ENCODE peak calls at places on chromosomes 5 and 9, in six cellular contexts. P is GM12878, G is neural progenitor cell, V is mucosa of descending colon, L is AG10803, A is WERI-Rb-1. S is an unnamed sample.

GRCh38 chr9:8802242-8802641 is 1002.7 kb upstream of the DMAC1 start:
- DNase-seq in P (no peak), G (no peak), V (no peak), L (no peak), A (no peak), S (no peak)

GRCh38 chr5:35058395-35058794 is 10.6 kb upstream of the AGXT2 start:
- DNase-seq in P (peak), G (peak), V (no peak), L (no peak), A (no peak), S (no peak)

GRCh38 chr5:111719773-111720172 is 37.2 kb downstream of the NREP start:
- DNase-seq in P (no peak), G (no peak), V (no peak), L (peak), A (peak), S (no peak)

GRCh38 chr5:137754961-137755762 is 999 bp upstream of the HNRNPA0 start:
- DNase-seq in P (no peak), G (no peak), V (no peak), L (no peak), A (no peak), S (no peak)

GRCh38 chr5:7762267-7762666 is 88.7 kb downstream of the CFAP90 start:
- DNase-seq in P (no peak), G (peak), V (no peak), L (no peak), A (peak), S (no peak)

GRCh38 chr9:69155341-69156030 is 18.6 kb upstream of the TJP2 start:
- DNase-seq in P (no peak), G (no peak), V (no peak), L (no peak), A (no peak), S (no peak)

GRCh38 chr5:3349704-3350565 is 245.7 kb upstream of the IRX1 start:
- DNase-seq in P (no peak), G (no peak), V (no peak), L (no peak), A (no peak), S (no peak)

GRCh38 chr5:16005210-16005609 is 174.4 kb downstream of the MARCHF11 start:
- DNase-seq in P (peak), G (no peak), V (no peak), L (no peak), A (no peak), S (no peak)

GRCh38 chr9:107847977-107848376 is 358.4 kb upstream of the KLF4 start:
- DNase-seq in P (no peak), G (no peak), V (no peak), L (peak), A (no peak), S (no peak)

DNA sequence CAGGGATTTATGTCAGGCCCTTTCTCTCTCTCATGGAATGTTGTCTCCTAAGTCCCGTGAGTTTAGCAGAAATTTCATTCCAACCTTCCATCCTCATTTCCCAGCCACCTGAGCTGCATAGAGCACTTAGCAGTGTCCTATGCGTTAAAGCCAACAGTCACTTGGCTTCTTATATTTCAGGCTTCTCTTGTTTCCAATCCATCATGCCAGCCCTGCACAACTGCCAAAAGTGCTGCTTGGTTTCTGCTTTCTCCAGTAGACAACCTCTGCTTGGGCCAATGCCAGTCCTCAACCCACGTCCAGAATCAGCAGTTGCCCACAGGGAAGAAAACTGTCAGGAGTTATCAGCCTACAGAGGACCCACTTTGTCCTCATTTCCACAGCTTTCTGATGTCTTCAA is 42.4 kb downstream of the KCNIP1 start:
- DNase-seq in P (no peak), G (no peak), V (no peak), L (no peak), A (no peak), S (no peak)
- TF ChIP-seq CTCF in P (no peak), G (no peak), V (no peak), L (no peak), A (no peak), S (no peak)

DNA sequence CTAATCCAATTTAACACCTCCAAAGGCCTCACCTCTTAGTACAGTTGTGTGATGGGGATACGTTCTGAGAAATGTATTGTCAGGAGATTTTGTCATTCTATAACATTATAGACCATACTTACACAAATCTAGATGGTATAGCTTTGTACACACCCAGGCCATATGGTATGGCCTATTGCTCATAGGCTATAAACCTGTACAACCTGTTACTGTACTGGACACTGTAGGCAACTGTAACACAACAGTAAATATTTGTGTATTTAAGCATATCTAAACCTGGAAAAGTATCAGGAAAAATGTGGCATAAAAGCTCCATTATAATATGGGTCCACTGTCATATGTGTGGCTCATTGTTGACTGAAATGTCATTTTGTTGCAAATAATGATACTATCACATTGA is 12.1 kb downstream of the ACER2 start:
- DNase-seq in P (no peak), G (no peak), V (no peak), L (no peak), A (no peak), S (no peak)
- TF ChIP-seq CTCF in P (no peak), G (no peak), V (no peak), L (no peak), A (no peak), S (no peak)

GRCh38 chr9:104494808-104495207 is 9.3 kb upstream of the OR13F1 start:
- DNase-seq in P (no peak), G (peak), V (no peak), L (no peak), A (no peak), S (no peak)
- TF ChIP-seq CTCF in P (peak), G (peak), V (no peak), L (peak), A (peak), S (peak)

GRCh38 chr5:172490739-172491461 is 36.6 kb upstream of the SH3PXD2B start:
- DNase-seq in P (no peak), G (no peak), V (no peak), L (no peak), A (no peak), S (no peak)
- TF ChIP-seq CTCF in P (no peak), G (no peak), V (no peak), L (no peak), A (no peak), S (no peak)

DNA sequence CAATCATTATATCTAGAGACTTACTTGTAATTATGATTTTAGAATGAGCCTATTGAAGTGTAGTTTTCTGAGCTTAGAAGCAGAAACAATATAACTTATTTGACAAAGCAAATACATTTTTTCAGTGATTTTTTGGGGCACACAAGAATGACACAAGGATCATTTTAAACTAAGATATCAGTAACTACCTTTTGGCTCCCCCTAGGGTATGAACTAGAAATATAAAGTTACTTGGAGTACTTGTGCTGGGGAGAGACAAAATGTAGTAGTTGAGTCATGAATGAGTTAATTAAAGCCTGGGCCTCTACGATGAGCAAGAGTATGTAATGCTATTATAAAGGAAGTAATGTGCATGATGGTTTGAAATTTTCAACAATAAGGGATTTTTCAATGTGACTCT is 1244.1 kb upstream of the ACO1 start:
- DNase-seq in P (no peak), G (peak), V (no peak), L (no peak), A (no peak), S (no peak)
- TF ChIP-seq CTCF in P (peak), G (peak), V (no peak), L (no peak), A (no peak), S (peak)

GRCh38 chr5:129094087-129094923 is at the start of gene ISOC1:
- DNase-seq in P (peak), G (peak), V (peak), L (peak), A (peak), S (peak)
- TF ChIP-seq CTCF in P (no peak), G (peak), V (no peak), L (peak), A (peak), S (no peak)

GRCh38 chr5:172162348-172162747 is 25.7 kb downstream of the STK10 start:
- DNase-seq in P (no peak), G (peak), V (no peak), L (peak), A (no peak), S (no peak)
- TF ChIP-seq CTCF in P (no peak), G (no peak), V (no peak), L (peak), A (no peak), S (no peak)

GRCh38 chr9:116162241-116162781 is 8.7 kb downstream of the PAPPA start:
- DNase-seq in P (no peak), G (no peak), V (no peak), L (no peak), A (no peak), S (no peak)

GRCh38 chr9:116166713-116167112 is 13.1 kb downstream of the PAPPA start:
- DNase-seq in P (no peak), G (peak), V (no peak), L (no peak), A (no peak), S (no peak)

GRCh38 chr9:116160676-116161571 is 7.3 kb downstream of the PAPPA start:
- DNase-seq in P (no peak), G (no peak), V (no peak), L (no peak), A (no peak), S (no peak)

GRCh38 chr9:116165912-116166311 is 12.3 kb downstream of the PAPPA start:
- DNase-seq in P (no peak), G (no peak), V (no peak), L (peak), A (no peak), S (no peak)

DNA sequence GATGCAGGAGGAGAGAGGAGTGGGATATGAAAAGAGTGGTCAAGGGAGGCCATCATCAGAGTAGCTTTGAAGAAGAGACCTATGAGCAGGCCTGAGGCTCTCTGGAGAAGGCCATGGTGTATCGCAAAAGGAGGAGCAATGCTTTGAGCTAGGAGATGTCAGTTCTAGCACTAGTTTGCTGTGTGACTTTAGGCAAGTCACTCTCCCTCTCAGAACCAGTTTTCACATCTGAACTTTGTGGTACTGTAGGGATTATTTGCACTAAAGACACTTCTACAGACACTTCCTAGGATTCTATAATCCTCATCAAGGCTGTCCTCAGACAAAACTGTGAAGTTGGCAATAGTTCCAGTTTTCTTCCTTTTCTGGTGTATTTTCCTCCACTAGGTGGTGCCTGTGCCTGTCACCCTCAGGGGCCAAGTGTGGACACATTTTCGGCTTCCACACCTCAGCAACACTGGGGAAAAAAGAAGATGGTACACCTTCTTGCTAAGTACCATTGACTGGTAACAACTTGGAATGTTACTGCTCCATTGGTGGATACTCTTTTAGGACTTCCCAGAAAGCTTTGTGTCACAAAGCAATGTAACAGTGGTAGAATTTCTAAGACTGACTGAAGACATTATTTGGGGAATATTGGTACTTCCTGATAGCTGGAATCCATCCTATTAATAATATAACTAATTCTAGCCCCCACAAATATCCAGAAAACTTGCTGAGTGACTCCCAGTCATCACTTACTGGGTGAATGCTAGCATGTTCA is 9.9 kb downstream of the PAPPA start:
- DNase-seq in P (no peak), G (peak), V (no peak), L (no peak), A (no peak), S (no peak)
- TF ChIP-seq CTCF in P (peak), G (peak), V (no peak), L (peak), A (peak), S (peak)

DNA sequence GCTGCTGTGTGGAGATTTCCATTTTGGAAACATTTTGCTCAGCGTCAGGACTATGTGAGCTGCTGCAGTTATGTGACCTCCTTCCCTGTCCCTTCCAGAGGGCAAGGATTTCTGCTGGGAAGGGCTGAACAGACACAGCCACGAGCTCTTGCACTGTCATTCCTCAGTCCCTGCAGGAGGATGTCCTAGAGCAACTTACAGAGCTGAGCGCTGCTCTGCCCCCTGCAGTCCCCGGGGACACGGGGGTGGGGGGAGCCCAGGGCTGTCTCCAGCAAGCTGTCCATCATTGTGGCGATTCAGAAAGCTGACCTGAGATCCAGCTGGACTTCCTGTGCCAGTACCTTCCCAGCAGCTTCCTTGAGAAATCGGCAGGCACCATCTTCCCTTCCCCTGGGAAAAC is 28.0 kb upstream of the MAP1B start:
- DNase-seq in P (no peak), G (peak), V (no peak), L (no peak), A (peak), S (peak)
- TF ChIP-seq CTCF in P (no peak), G (peak), V (no peak), L (peak), A (peak), S (no peak)